ENCODE peak calls at places on chromosomes 12 and 14, in four cellular contexts. D is heart left ventricle; V is colonic mucosa; N is CD4-positive, alpha-beta T cell. Z is an unnamed sample.

GRCh38 chr14:56145965-56146364 is 27.8 kb downstream of the PELI2 start:
- DNase-seq in D (no peak), N (no peak), V (no peak), Z (no peak)

GRCh38 chr12:52634266-52635056 is 16.1 kb upstream of the KRT73 start:
- DNase-seq in N (no peak), D (peak), V (no peak), Z (no peak)

GRCh38 chr14:104421401-104421821 is 158.2 kb upstream of the C14orf180 start:
- DNase-seq in N (peak), D (no peak), V (no peak), Z (no peak)

GRCh38 chr12:100987552-100988277 is 193.1 kb downstream of the ANO4 start:
- DNase-seq in V (no peak), D (no peak), N (no peak), Z (no peak)

GRCh38 chr12:125110641-125111360 is 45.6 kb downstream of the AACS start:
- DNase-seq in N (no peak), V (peak), D (no peak), Z (no peak)

GRCh38 chr12:75289678-75290200 is 40.4 kb downstream of the CAPS2 start:
- DNase-seq in D (no peak), N (no peak), V (no peak), Z (no peak)

GRCh38 chr12:30813741-30814687 is 59.3 kb upstream of the CAPRIN2 start:
- DNase-seq in D (no peak), V (no peak), N (no peak), Z (no peak)

GRCh38 chr12:16043480-16043879 is 132.3 kb downstream of the DERA start:
- DNase-seq in N (no peak), V (no peak), D (no peak), Z (no peak)

GRCh38 chr12:6942331-6942665 is 1.3 kb upstream of the RNU7-1 start:
- DNase-seq in D (no peak), N (no peak), V (no peak), Z (no peak)

GRCh38 chr12:127280393-127281275 is 986.3 kb upstream of the TMEM132C start:
- DNase-seq in N (peak), V (peak), D (peak), Z (no peak)

GRCh38 chr12:12099102-12099501 is 28.4 kb downstream of the BCL2L14 start:
- DNase-seq in D (no peak), N (no peak), V (no peak), Z (no peak)

GRCh38 chr12:69096669-69097364 is 142.6 kb upstream of the CPSF6 start:
- DNase-seq in D (no peak), V (no peak), N (no peak), Z (no peak)

GRCh38 chr12:7113389-7113871 is 4.4 kb upstream of the C1RL start:
- DNase-seq in N (no peak), D (no peak), V (no peak), Z (no peak)

GRCh38 chr12:86613306-86613705 is 357.1 kb upstream of the MGAT4C start:
- DNase-seq in D (no peak), V (no peak), N (no peak), Z (no peak)

GRCh38 chr14:100093322-100093721 is 28.1 kb downstream of the EVL start:
- DNase-seq in D (no peak), V (no peak), N (no peak), Z (no peak)

GRCh38 chr12:98262886-98263285 is 252.5 kb upstream of the TMPO start:
- DNase-seq in V (no peak), D (no peak), N (no peak), Z (no peak)

GRCh38 chr14:97723834-97724770 is 926.9 kb downstream of the VRK1 start:
- DNase-seq in D (no peak), V (no peak), N (peak), Z (no peak)

GRCh38 chr12:66502911-66503310 is 176.0 kb downstream of the GRIP1 start:
- DNase-seq in V (no peak), D (no peak), N (no peak), Z (no peak)

GRCh38 chr14:97077253-97077653 is 280.1 kb downstream of the VRK1 start:
- DNase-seq in D (peak), N (no peak), V (peak), Z (no peak)

GRCh38 chr12:30417697-30418231 is 277.9 kb downstream of the IPO8 start:
- DNase-seq in D (peak), V (no peak), N (no peak), Z (no peak)

GRCh38 chr12:51678086-51678724 is 87.2 kb downstream of the SCN8A start:
- DNase-seq in N (no peak), V (peak), D (no peak), Z (no peak)

GRCh38 chr12:28622416-28622815 is 432.2 kb downstream of the CCDC91 start:
- DNase-seq in N (no peak), D (no peak), V (no peak), Z (no peak)

GRCh38 chr12:86122846-86123468 is 133.2 kb downstream of the MGAT4C start:
- DNase-seq in D (no peak), V (no peak), N (no peak), Z (no peak)

GRCh38 chr14:34711169-34711568 is 3.2 kb downstream of the CFL2 start:
- DNase-seq in V (no peak), N (no peak), D (peak), Z (no peak)

GRCh38 chr12:75738486-75738885 is 227.1 kb upstream of the KRR1 start:
- DNase-seq in N (no peak), D (no peak), V (no peak), Z (no peak)

GRCh38 chr12:107513184-107513583 is 172.4 kb upstream of the PWP1 start:
- DNase-seq in V (no peak), N (no peak), D (no peak), Z (no peak)

GRCh38 chr12:69385038-69385437 is 25.5 kb downstream of the YEATS4 start:
- DNase-seq in V (no peak), N (no peak), D (no peak), Z (no peak)

GRCh38 chr12:52086366-52086765 is 6.9 kb downstream of the SMIM41 start:
- DNase-seq in V (no peak), N (no peak), D (no peak), Z (no peak)

GRCh38 chr12:121018860-121019259 is 2.6 kb upstream of the C12orf43 start:
- DNase-seq in N (no peak), V (no peak), D (no peak), Z (no peak)

GRCh38 chr12:2138294-2138693 is 85.5 kb downstream of the CACNA1C start:
- DNase-seq in V (no peak), D (no peak), N (no peak), Z (no peak)

GRCh38 chr12:122350444-122350843 is 72.0 kb downstream of the CLIP1 start:
- DNase-seq in D (peak), V (no peak), N (no peak), Z (no peak)
- TF ChIP-seq CTCF in D (no peak), V (no peak), N (no peak), Z (no peak)

GRCh38 chr12:23055004-23055403 is 430.0 kb downstream of the ETNK1 start:
- DNase-seq in D (no peak), V (peak), N (no peak), Z (no peak)
- TF ChIP-seq CTCF in D (peak), V (no peak), N (no peak), Z (no peak)

DNA sequence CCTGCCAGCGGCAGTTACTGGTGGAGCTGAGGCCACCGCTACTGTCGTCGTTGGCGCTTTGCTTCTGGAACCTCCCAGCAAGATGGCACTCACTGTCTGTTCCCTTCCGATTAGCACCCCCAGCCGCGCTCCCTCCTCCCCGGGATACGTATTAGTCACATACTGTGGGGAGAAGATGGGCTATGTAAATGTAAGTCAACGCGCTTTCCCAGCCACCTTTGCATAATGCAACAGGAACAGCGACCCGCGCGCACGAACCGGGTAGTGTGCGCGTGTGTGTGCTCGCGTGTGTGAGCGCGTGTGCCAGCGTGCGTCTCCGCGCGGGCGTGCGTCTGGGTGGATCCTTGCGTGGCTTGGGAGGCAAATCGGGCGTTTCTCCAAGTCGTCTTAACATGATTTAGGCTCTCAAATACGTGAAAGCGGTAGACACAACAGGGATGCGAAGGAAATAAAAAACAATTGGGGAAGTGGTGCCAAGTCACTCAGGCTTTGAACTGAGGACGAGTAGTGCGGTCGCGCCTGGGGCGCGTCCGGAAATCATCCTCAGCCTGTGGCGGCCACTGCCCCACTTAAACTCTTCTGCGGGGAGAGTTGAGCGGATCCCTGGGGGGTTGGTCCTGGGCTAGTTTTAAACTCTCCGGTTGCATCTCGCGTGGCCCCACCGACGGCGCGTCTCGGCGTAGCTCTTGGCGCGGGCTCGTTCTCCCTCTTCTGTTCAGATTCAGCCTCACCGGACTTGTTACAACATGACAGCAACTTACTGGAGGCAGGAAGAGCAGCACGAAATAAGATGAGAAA is 1.8 kb downstream of the FLRT2 start:
- DNase-seq in V (peak), D (peak), N (no peak), Z (no peak)
- TF ChIP-seq CTCF in V (no peak), D (peak), N (no peak), Z (no peak)

GRCh38 chr12:49058366-49059062 is 2.1 kb downstream of the KMT2D start:
- DNase-seq in D (no peak), N (no peak), V (no peak), Z (no peak)

GRCh38 chr12:49059385-49060232 is 985 bp downstream of the KMT2D start:
- DNase-seq in V (peak), N (no peak), D (no peak), Z (no peak)

GRCh38 chr12:49059063-49059384 is 1.6 kb downstream of the KMT2D start:
- DNase-seq in D (no peak), N (no peak), V (no peak), Z (no peak)

GRCh38 chr12:49061157-49061650 is 610 bp upstream of the KMT2D start:
- DNase-seq in D (no peak), N (no peak), V (no peak), Z (no peak)

DNA sequence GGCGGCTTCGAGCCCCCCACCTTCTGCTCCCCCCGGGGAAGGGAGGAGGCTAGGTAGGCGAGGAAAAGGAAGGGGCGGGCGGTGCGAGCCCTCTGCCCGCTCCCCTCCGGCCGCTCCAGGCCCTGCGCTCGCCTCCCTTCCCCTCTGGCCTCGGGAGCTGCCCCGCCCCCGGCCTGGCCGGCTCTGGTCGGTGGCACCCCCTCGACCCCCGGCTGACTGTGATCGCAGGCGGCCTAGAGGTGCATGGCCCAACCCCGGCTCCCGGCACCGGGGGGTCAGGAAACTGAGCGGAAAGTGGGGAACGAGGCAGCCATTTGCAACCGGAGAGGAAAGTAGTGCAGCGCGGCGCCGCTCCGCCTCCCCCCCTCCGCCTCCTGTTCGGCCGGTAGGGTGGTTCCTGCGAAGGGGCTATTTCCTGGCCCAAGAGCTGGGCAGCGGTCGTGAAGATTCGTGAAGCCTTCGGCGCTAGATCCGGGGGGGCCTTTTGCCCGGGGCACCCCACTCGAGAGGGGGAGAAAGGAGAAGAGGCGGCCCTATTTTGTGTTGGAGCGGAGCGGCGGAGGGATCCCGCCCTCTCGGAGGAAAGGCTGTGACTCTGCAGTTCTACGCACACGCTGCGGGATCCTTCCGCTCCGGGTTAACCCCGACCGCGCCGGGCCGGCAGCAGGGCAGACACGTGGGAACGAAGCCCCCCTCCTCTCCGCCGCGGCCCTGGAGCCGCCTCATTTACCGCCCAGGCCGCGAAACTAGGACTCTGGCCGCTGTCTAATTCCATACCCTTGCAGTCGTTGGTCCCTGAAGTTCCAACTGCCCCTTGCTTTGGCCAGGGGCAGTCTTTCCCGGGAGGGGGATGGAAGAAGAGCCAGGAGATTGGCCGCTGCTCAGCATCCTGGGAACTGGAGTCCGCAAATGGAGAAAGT is at the start of gene KMT2D:
- DNase-seq in D (peak), V (peak), N (peak), Z (peak)
- TF ChIP-seq CTCF in D (peak), V (peak), N (no peak), Z (no peak)